ENCODE peak calls at places on chromosomes 16 and 17, in six cellular contexts. R is GM12891, X is H1, F is K562, Z is HepG2, W is GM12878. U is an unnamed sample.

GRCh38 chr16:49986351-49987124 is 38.5 kb upstream of the CNEP1R1 start:
- DNase-seq in R (no peak), X (no peak), F (no peak), Z (peak; percentile 18), W (no peak), U (no peak)

GRCh38 chr17:12097326-12097725 is 76.6 kb downstream of the MAP2K4 start:
- DNase-seq in R (no peak), X (no peak), F (no peak), Z (no peak), W (no peak), U (no peak)

GRCh38 chr17:67994827-67995567 is 1.3 kb downstream of the C17orf58 start:
- DNase-seq in R (no peak), X (no peak), F (no peak), Z (no peak), W (no peak), U (no peak)

GRCh38 chr16:64363039-64363438 is 758.8 kb downstream of the CDH11 start:
- DNase-seq in R (no peak), X (no peak), F (no peak), Z (no peak), W (no peak), U (no peak)

GRCh38 chr17:41793749-41794602 is 7.5 kb upstream of the JUP start:
- DNase-seq in R (no peak), X (peak; percentile 76), F (peak; percentile 22), Z (peak; percentile 54), W (no peak), U (no peak)

GRCh38 chr17:49977463-49978389 is 8.7 kb downstream of the DLX4 start:
- DNase-seq in R (no peak), X (no peak), F (no peak), Z (no peak), W (no peak), U (no peak)

GRCh38 chr16:26993511-26993910 is 73.2 kb upstream of the C16orf82 start:
- DNase-seq in R (no peak), X (no peak), F (no peak), Z (no peak), W (no peak), U (no peak)

GRCh38 chr16:49312389-49312990 is 30.9 kb upstream of the CBLN1 start:
- DNase-seq in R (no peak), X (no peak), F (no peak), Z (no peak), W (no peak), U (no peak)

GRCh38 chr16:73173396-73173795 is 125.5 kb upstream of the ZFHX3 start:
- DNase-seq in R (no peak), X (no peak), F (no peak), Z (no peak), W (no peak), U (no peak)

GRCh38 chr17:39750131-39751015 is 12.6 kb downstream of the GRB7 start:
- DNase-seq in R (no peak), X (no peak), F (no peak), Z (peak; percentile 84), W (no peak), U (peak; percentile 13)
- TF ChIP-seq TAF1 in R (no peak), X (no peak), F (no peak), Z (no peak), W (no peak), U (no peak)

GRCh38 chr17:59330314-59330942 is 1.0 kb upstream of the YPEL2 start:
- DNase-seq in R (no peak), X (no peak), F (no peak), Z (peak; percentile 88), W (no peak), U (no peak)
- TF ChIP-seq POLR2A in R (no peak), X (no peak), F (no peak), Z (peak; percentile 81), W (no peak), U (no peak)

DNA sequence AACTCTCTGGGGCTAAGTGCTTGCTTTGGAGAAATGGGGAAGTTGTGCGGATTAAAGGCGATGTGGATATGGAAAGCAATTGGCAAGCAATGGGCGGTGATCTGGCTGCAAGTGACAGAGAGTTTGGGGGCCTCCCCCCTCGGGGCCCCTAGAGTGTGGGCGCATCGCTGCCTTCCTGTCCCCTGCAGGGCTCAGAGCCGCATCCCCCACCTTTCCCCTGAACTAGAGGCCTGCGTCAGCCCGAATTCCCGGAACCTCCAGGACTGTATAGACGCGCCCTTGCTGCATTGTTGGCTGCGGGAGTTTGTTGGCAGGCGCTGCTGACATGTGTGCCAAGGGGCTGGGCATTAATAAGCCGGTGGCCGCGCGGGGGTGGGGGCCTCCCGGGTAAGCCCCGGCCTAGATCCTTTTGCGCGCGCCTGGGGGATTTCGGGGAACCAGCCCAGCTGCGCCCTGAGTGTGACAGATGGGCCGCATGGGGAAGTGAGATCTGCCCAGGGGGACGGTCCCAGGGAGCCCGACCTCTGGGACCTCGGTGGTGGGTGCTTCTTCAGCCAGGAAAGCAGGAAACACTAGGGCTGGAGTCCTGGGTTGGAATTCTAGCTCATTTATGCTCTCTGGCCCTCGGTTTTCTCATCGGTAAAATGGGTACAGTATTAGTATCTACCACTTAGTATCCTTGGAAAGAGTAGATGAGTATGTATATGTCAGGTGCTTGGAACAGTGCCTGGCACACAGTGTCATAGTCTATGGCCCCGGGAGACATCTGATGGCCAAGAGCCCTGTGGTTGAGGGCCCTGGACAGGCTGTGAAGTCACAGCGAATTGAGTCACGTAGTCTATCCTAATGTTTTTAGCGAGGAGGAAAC is 1.0 kb downstream of the EEF2K start:
- DNase-seq in R (no peak), X (peak; percentile 61), F (peak; percentile 64), Z (no peak), W (peak; percentile 31), U (peak; percentile 71)
- TF ChIP-seq POLR2AphosphoS5 in R (no peak), X (no peak), F (no peak), Z (no peak), W (no peak), U (peak; percentile 57)

GRCh38 chr17:77410470-77410869 is 269.7 kb downstream of the SEC14L1 start:
- DNase-seq in R (no peak), X (no peak), F (no peak), Z (no peak), W (no peak), U (no peak)

GRCh38 chr17:77407321-77408277 is 266.8 kb downstream of the SEC14L1 start:
- DNase-seq in R (no peak), X (no peak), F (no peak), Z (no peak), W (no peak), U (no peak)

GRCh38 chr17:77405867-77406513 is 265.2 kb downstream of the SEC14L1 start:
- DNase-seq in R (no peak), X (no peak), F (no peak), Z (no peak), W (no peak), U (no peak)

GRCh38 chr17:77408284-77408683 is 267.5 kb downstream of the SEC14L1 start:
- DNase-seq in R (no peak), X (no peak), F (no peak), Z (no peak), W (no peak), U (no peak)

DNA sequence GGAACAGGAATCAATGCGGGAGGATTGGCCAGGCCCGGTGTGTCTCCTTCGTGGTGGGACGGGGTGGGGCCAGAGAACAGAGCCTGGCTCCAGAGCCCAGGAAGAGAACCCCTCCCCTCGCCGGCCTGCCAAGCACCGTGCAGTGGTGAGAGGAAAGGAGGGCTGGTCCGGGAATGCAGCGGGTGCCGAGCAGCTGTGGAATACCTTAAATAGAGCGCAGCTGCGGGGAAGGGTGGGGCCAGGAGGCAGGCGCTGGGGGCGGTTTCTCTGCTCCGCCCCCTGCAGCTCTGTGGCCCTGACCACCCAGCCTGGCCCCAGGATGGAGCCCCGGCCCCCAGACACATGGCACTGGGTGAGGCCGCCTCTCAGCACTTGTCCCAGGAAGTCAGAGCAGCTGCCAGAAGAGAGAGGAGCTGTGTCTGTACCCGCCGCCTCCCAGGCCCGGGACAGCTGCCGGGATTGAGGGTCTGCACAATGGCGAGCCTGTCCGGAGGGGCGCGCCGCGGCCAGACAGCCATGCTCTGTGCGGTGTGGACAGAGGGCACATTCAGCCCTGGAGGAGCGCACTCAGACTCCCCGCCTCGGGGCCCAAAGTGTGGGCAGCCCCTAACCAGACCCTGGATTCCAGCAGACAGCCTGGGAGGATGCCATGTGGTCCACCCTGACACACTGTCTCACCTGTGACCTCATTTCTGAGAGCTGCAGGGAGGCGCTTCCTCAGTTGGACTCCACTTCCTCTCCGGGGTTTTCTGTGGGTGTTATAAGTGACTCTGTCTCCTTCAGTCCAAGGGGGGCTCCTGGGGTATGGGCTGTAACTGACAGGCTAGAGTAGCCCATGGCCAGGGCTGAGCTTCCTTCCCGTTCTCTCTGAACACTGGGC is 268.8 kb downstream of the SEC14L1 start:
- DNase-seq in R (no peak), X (peak; percentile 71), F (no peak), Z (no peak), W (no peak), U (no peak)
- TF ChIP-seq TAF1 in R (no peak), X (no peak), F (no peak), Z (no peak), W (no peak), U (no peak)

GRCh38 chr17:19378416-19379293 is at the start of gene MAPK7:
- DNase-seq in R (no peak), X (no peak), F (peak; percentile 32), Z (no peak), W (no peak), U (no peak)
- TF ChIP-seq POLR2A in R (no peak), X (no peak), F (no peak), Z (no peak), W (no peak), U (no peak)

DNA sequence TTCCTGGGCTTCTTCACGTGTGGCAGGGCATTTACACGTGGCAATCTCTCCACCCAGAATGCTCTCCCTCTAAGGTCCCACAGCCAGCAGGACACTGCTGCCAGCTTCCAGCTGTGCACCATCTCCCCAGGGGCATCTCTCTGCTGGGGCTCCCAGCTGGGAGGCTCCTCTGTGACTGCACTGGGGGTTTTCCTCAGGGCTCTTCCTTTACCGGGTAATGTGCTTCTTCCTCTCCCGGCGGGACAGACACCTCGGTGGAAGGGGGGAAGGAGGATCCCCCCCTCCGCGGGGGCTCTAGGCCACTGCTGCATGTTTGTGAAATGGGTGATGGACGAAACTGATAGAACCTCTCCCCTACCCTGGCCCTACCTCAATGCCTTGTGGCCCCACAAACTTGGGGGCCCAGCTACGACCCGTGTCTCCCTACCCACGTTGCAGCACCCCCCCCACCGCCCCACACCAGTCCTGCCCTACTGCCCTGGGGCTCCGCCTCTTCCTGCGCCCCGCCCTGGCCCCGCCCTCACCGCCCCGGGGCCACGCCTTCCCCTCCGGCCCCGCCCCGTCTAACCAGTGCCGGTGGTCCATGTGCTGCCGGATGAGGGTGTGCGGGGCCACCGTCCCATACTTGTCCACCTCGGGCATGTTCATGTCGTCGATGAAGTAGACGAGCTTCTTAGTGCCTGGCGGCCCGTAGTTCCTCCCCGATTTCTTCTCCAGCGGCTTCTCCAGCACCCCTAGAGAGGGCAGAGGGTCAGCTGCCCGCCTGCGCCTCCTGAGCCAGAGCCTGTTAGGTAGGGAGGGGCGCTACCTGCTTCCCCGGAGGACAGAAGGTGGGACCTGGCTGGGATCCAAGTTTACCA is 92.7 kb downstream of the DNAH17 start:
- DNase-seq in R (peak; percentile 96), X (peak; percentile 96), F (peak; percentile 98), Z (no peak), W (no peak), U (peak; percentile 87)
- TF ChIP-seq POLR2AphosphoS5 in R (no peak), X (no peak), F (no peak), Z (no peak), W (peak; percentile 63), U (no peak)